ENCODE peak calls at places on chromosomes 4 and X, in four cellular contexts. One of them, this sample, is unnamed.

GRCh38 chr4:159111417-159111816 is 8.5 kb downstream of the RAPGEF2 start:
- DNase-seq in MM.1S: no peak
- DNase-seq in astrocyte of the cerebellum: no peak
- DNase-seq in fibroblast of pulmonary artery: no peak
- DNase-seq in this sample: no peak

GRCh38 chrX:100829730-100830129 is 9.5 kb downstream of the CSTF2 start:
- DNase-seq in fibroblast of pulmonary artery: peak; percentile 73
- DNase-seq in MM.1S: no peak
- DNase-seq in astrocyte of the cerebellum: no peak
- DNase-seq in this sample: peak; percentile 74

GRCh38 chr4:11729548-11729947 is 300.9 kb upstream of the HS3ST1 start:
- DNase-seq in MM.1S: no peak
- DNase-seq in fibroblast of pulmonary artery: peak; percentile 56
- DNase-seq in astrocyte of the cerebellum: no peak
- DNase-seq in this sample: peak; percentile 81

GRCh38 chr4:51895816-51896408 is 53.0 kb downstream of the DCUN1D4 start:
- DNase-seq in fibroblast of pulmonary artery: peak; percentile 75
- DNase-seq in MM.1S: peak; percentile 80
- DNase-seq in astrocyte of the cerebellum: peak; percentile 41
- DNase-seq in this sample: peak; percentile 80

GRCh38 chrX:30513284-30513683 is 64.3 kb downstream of the TASL start:
- DNase-seq in astrocyte of the cerebellum: no peak
- DNase-seq in fibroblast of pulmonary artery: peak; percentile 20
- DNase-seq in MM.1S: no peak
- DNase-seq in this sample: peak; percentile 28

GRCh38 chr4:113657834-113658233 is 103.7 kb downstream of the CAMK2D start:
- DNase-seq in MM.1S: no peak
- DNase-seq in astrocyte of the cerebellum: no peak
- DNase-seq in fibroblast of pulmonary artery: no peak
- DNase-seq in this sample: peak; percentile 55

GRCh38 chrX:110614596-110614995 is 181.0 kb downstream of the CHRDL1 start:
- DNase-seq in fibroblast of pulmonary artery: no peak
- DNase-seq in astrocyte of the cerebellum: no peak
- DNase-seq in MM.1S: no peak
- DNase-seq in this sample: no peak

GRCh38 chr4:10020871-10021676 is at the start of gene SLC2A9:
- DNase-seq in MM.1S: no peak
- DNase-seq in fibroblast of pulmonary artery: peak; percentile 76
- DNase-seq in astrocyte of the cerebellum: no peak
- DNase-seq in this sample: peak; percentile 63

GRCh38 chrX:41475611-41476241 is 28.6 kb downstream of the NYX start:
- DNase-seq in astrocyte of the cerebellum: no peak
- DNase-seq in MM.1S: no peak
- DNase-seq in fibroblast of pulmonary artery: no peak
- DNase-seq in this sample: peak; percentile 23

GRCh38 chr4:113209652-113210320 is 160.3 kb downstream of the ANK2 start:
- DNase-seq in MM.1S: no peak
- DNase-seq in fibroblast of pulmonary artery: no peak
- DNase-seq in astrocyte of the cerebellum: no peak
- DNase-seq in this sample: peak; percentile 13

GRCh38 chr4:56260320-56260719 is 127.0 kb downstream of the AASDH start:
- DNase-seq in astrocyte of the cerebellum: no peak
- DNase-seq in MM.1S: no peak
- DNase-seq in fibroblast of pulmonary artery: no peak
- DNase-seq in this sample: no peak

GRCh38 chr4:103207673-103208072 is 9.5 kb upstream of the CENPE start:
- DNase-seq in astrocyte of the cerebellum: no peak
- DNase-seq in fibroblast of pulmonary artery: no peak
- DNase-seq in MM.1S: no peak
- DNase-seq in this sample: no peak

GRCh38 chr4:120080533-120080932 is 13.9 kb upstream of the MAD2L1 start:
- DNase-seq in MM.1S: no peak
- DNase-seq in astrocyte of the cerebellum: no peak
- DNase-seq in fibroblast of pulmonary artery: no peak
- DNase-seq in this sample: no peak

GRCh38 chr4:76626686-76627465 is 191.8 kb downstream of the SHROOM3 start:
- DNase-seq in astrocyte of the cerebellum: no peak
- DNase-seq in fibroblast of pulmonary artery: peak; percentile 38
- DNase-seq in MM.1S: no peak
- DNase-seq in this sample: peak; percentile 54

GRCh38 chrX:63400340-63400739 is 49.2 kb upstream of the SPIN4 start:
- DNase-seq in astrocyte of the cerebellum: no peak
- DNase-seq in fibroblast of pulmonary artery: no peak
- DNase-seq in MM.1S: no peak
- DNase-seq in this sample: no peak

GRCh38 chrX:11770320-11770719 is 12.3 kb downstream of the MSL3 start:
- DNase-seq in MM.1S: peak; percentile 63
- DNase-seq in fibroblast of pulmonary artery: peak; percentile 70
- DNase-seq in astrocyte of the cerebellum: peak; percentile 26
- DNase-seq in this sample: peak; percentile 71

GRCh38 chr4:77473509-77473908 is 132.1 kb upstream of the CXCL13 start:
- DNase-seq in astrocyte of the cerebellum: no peak
- DNase-seq in fibroblast of pulmonary artery: peak; percentile 25
- DNase-seq in MM.1S: peak; percentile 48
- DNase-seq in this sample: peak; percentile 23

GRCh38 chr4:5780831-5781480 is 70.0 kb downstream of the EVC start:
- DNase-seq in astrocyte of the cerebellum: no peak
- DNase-seq in MM.1S: no peak
- DNase-seq in fibroblast of pulmonary artery: peak; percentile 60
- DNase-seq in this sample: peak; percentile 27

GRCh38 chr4:70892086-70892769 is 9.9 kb upstream of the MOB1B start:
- DNase-seq in fibroblast of pulmonary artery: peak; percentile 10
- DNase-seq in astrocyte of the cerebellum: no peak
- DNase-seq in MM.1S: no peak
- DNase-seq in this sample: no peak

GRCh38 chrX:133307637-133308485 is 89.7 kb upstream of the TFDP3 start:
- DNase-seq in MM.1S: no peak
- DNase-seq in astrocyte of the cerebellum: no peak
- DNase-seq in fibroblast of pulmonary artery: no peak
- DNase-seq in this sample: no peak

GRCh38 chrX:121256653-121257052 is 209.2 kb downstream of the GLUD2 start:
- DNase-seq in MM.1S: no peak
- DNase-seq in astrocyte of the cerebellum: no peak
- DNase-seq in fibroblast of pulmonary artery: peak; percentile 41
- DNase-seq in this sample: no peak

GRCh38 chr4:151785484-151786157 is 24.8 kb upstream of the GATB start:
- DNase-seq in fibroblast of pulmonary artery: no peak
- DNase-seq in MM.1S: no peak
- DNase-seq in astrocyte of the cerebellum: no peak
- DNase-seq in this sample: no peak

GRCh38 chr4:7183161-7183560 is 9.2 kb upstream of the SORCS2 start:
- DNase-seq in fibroblast of pulmonary artery: no peak
- DNase-seq in astrocyte of the cerebellum: no peak
- DNase-seq in MM.1S: no peak
- DNase-seq in this sample: no peak

GRCh38 chrX:89034679-89035078 is 287.7 kb downstream of the CPXCR1 start:
- DNase-seq in astrocyte of the cerebellum: no peak
- DNase-seq in MM.1S: no peak
- DNase-seq in fibroblast of pulmonary artery: no peak
- DNase-seq in this sample: no peak

GRCh38 chr4:78556655-78557054 is 5.1 kb downstream of the ANXA3 start:
- DNase-seq in fibroblast of pulmonary artery: no peak
- DNase-seq in MM.1S: no peak
- DNase-seq in astrocyte of the cerebellum: no peak
- DNase-seq in this sample: no peak

GRCh38 chr4:25457053-25457715 is 80.1 kb downstream of the ANAPC4 start:
- DNase-seq in astrocyte of the cerebellum: no peak
- DNase-seq in fibroblast of pulmonary artery: peak; percentile 71
- DNase-seq in MM.1S: no peak
- DNase-seq in this sample: peak; percentile 43

GRCh38 chr4:142318280-142318679 is 527.8 kb downstream of the INPP4B start:
- DNase-seq in MM.1S: no peak
- DNase-seq in fibroblast of pulmonary artery: peak; percentile 7
- DNase-seq in astrocyte of the cerebellum: no peak
- DNase-seq in this sample: no peak

GRCh38 chrX:120697053-120697452 is 67.2 kb upstream of the C1GALT1C1 start:
- DNase-seq in MM.1S: peak; percentile 97
- DNase-seq in astrocyte of the cerebellum: no peak
- DNase-seq in fibroblast of pulmonary artery: no peak
- DNase-seq in this sample: no peak

GRCh38 chr4:41122775-41123174 is 91.6 kb downstream of the APBB2 start:
- DNase-seq in fibroblast of pulmonary artery: no peak
- DNase-seq in MM.1S: no peak
- DNase-seq in astrocyte of the cerebellum: no peak
- DNase-seq in this sample: no peak
- TF ChIP-seq CTCF in fibroblast of pulmonary artery: no peak
- TF ChIP-seq CTCF in MM.1S: no peak
- TF ChIP-seq CTCF in astrocyte of the cerebellum: no peak
- TF ChIP-seq CTCF in this sample: no peak

GRCh38 chrX:50596056-50596455 is 125.4 kb upstream of the DGKK start:
- DNase-seq in fibroblast of pulmonary artery: no peak
- DNase-seq in MM.1S: peak; percentile 23
- DNase-seq in astrocyte of the cerebellum: no peak
- DNase-seq in this sample: no peak

DNA sequence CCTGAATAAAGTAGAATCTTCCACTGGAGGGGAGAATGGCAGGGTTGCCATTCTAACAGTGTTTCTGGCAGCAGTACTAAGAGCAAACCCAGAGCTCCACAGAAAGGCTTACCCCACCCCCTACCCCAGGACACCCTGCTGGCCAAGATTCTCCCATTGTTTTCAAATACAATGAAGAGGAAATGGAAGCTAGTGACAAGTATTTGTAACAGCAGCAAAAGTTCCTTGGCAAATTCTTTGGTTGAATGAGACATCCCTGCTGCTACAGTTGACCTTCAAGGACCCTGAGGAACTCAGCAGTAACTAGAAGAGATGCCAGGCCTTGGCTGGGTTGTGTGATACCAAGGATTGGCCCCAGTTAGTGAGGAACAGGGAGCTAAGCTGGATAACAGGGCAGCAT is 124.2 kb upstream of the DGKK start:
- DNase-seq in MM.1S: no peak
- DNase-seq in fibroblast of pulmonary artery: peak; percentile 76
- DNase-seq in astrocyte of the cerebellum: no peak
- DNase-seq in this sample: no peak
- H3K4me3 ChIP-seq in MM.1S: no peak overlapping the region
- H3K4me3 ChIP-seq in fibroblast of pulmonary artery: no peak overlapping the region
- H3K4me3 ChIP-seq in astrocyte of the cerebellum: no peak overlapping the region
- H3K4me3 ChIP-seq in this sample: no peak overlapping the region

GRCh38 chrX:115147220-115147619 is 42.0 kb upstream of the RBMXL3 start:
- DNase-seq in MM.1S: peak; percentile 7
- DNase-seq in fibroblast of pulmonary artery: peak; percentile 45
- DNase-seq in astrocyte of the cerebellum: no peak
- DNase-seq in this sample: peak; percentile 36
- TF ChIP-seq CTCF in MM.1S: peak; percentile 46
- TF ChIP-seq CTCF in fibroblast of pulmonary artery: peak; percentile 33
- TF ChIP-seq CTCF in astrocyte of the cerebellum: peak; percentile 19
- TF ChIP-seq CTCF in this sample: peak; percentile 41

DNA sequence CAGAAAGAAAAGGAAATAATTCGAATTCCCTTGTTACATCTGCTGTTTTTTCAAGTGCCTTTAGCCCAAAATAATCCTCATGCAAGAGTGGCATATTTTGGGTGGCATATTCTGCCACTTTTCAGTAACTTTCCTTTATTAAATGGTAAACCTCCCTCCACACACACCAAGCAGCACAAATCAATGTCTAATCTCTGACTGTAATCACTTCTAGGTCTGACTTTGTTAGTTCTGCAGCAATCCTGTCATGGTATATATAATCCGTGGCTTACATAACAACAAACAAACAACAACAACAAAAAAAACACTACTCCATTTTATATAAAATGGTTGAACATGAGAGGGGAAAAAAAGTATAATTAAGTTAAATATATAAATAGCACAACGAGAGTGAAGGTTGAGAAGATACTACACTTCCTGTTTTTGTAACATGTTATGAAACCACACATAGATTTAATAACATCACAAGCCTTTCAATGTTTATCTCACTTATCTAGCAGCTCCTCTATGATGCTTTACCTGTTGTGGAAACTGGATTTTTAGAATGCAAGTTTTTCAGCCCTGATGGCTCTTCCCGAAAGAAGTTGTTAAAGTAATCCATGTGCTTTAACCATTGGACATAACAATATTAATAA is 715.4 kb downstream of the GRXCR1 start:
- DNase-seq in MM.1S: peak; percentile 25
- DNase-seq in astrocyte of the cerebellum: no peak
- DNase-seq in fibroblast of pulmonary artery: no peak
- DNase-seq in this sample: no peak
- H3K4me3 ChIP-seq in MM.1S: no peak overlapping the region
- H3K4me3 ChIP-seq in astrocyte of the cerebellum: no peak overlapping the region
- H3K4me3 ChIP-seq in fibroblast of pulmonary artery: no peak overlapping the region
- H3K4me3 ChIP-seq in this sample: no peak overlapping the region

DNA sequence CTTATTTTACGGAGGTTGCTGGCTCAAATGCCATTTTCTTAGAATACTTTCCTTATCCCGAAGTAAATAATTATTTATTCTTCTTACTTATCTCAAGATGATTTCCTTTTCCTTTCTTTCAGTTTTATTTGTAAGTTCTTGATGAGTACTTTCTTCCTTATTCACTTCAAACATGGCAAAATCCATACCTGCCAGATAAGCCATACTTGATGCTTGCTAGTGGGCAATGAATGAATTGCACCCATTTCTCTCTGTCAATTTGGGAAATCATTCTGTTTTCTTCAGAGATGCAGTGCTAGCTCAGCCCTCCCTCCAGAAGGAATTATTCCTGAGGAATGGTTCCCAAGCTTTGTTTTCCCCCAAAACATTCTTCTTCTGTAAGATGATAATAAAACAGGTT is 598.3 kb downstream of the SPRY1 start:
- DNase-seq in MM.1S: no peak
- DNase-seq in astrocyte of the cerebellum: no peak
- DNase-seq in fibroblast of pulmonary artery: no peak
- DNase-seq in this sample: no peak
- TF ChIP-seq CTCF in MM.1S: peak; percentile 20
- TF ChIP-seq CTCF in astrocyte of the cerebellum: peak; percentile 20
- TF ChIP-seq CTCF in fibroblast of pulmonary artery: peak; percentile 26
- TF ChIP-seq CTCF in this sample: peak; percentile 36

GRCh38 chr4:107167051-107167450 is 130.9 kb upstream of the DKK2 start:
- DNase-seq in fibroblast of pulmonary artery: no peak
- DNase-seq in astrocyte of the cerebellum: no peak
- DNase-seq in MM.1S: no peak
- DNase-seq in this sample: no peak
- H3K4me3 ChIP-seq in fibroblast of pulmonary artery: no peak overlapping the region
- H3K4me3 ChIP-seq in astrocyte of the cerebellum: no peak overlapping the region
- H3K4me3 ChIP-seq in MM.1S: no peak overlapping the region
- H3K4me3 ChIP-seq in this sample: no peak overlapping the region

GRCh38 chr4:4640692-4641091 is 98.8 kb upstream of the STX18 start:
- DNase-seq in fibroblast of pulmonary artery: no peak
- DNase-seq in astrocyte of the cerebellum: no peak
- DNase-seq in MM.1S: no peak
- DNase-seq in this sample: no peak
- TF ChIP-seq CTCF in fibroblast of pulmonary artery: no peak
- TF ChIP-seq CTCF in astrocyte of the cerebellum: no peak
- TF ChIP-seq CTCF in MM.1S: no peak
- TF ChIP-seq CTCF in this sample: no peak

This sample was measured in choroid plexus epithelial cell.